ENCODE peak calls at places on chromosomes 3 and 15, in five cellular contexts. M is fibroblast of pulmonary artery, I is K562, S is tibial artery, C is glutamatergic neuron. T is an unnamed sample.

GRCh38 chr3:108408883-108409612 is 101.3 kb downstream of the MYH15 start:
- DNase-seq in S (no peak), C (no peak), I (no peak), M (no peak), T (no peak)

GRCh38 chr3:16849795-16850194 is 35.0 kb upstream of the PLCL2 start:
- DNase-seq in C (no peak), M (peak), I (no peak), S (peak), T (peak)

GRCh38 chr3:133805384-133805701 is 272 bp upstream of the SRPRB start:
- DNase-seq in M (no peak), C (no peak), I (no peak), S (no peak), T (no peak)

GRCh38 chr3:62811119-62811518 is 64.1 kb downstream of the CADPS start:
- DNase-seq in S (no peak), I (no peak), M (no peak), C (no peak), T (no peak)

GRCh38 chr15:77409259-77410156 is 10.4 kb downstream of the PEAK1 start:
- DNase-seq in M (no peak), S (no peak), I (no peak), C (no peak), T (no peak)

GRCh38 chr3:83065861-83066260 is 1304.4 kb upstream of the GBE1 start:
- DNase-seq in C (no peak), M (no peak), S (no peak), I (no peak), T (peak)

GRCh38 chr3:60333710-60334109 is 917.5 kb downstream of the FHIT start:
- DNase-seq in C (no peak), M (peak), S (no peak), I (no peak), T (peak)

GRCh38 chr3:149042766-149043386 is 43.5 kb downstream of the HLTF start:
- DNase-seq in S (no peak), M (peak), C (no peak), I (no peak), T (peak)

GRCh38 chr3:42176635-42177034 is 85.5 kb downstream of the TRAK1 start:
- DNase-seq in C (no peak), I (no peak), S (no peak), M (no peak), T (no peak)

GRCh38 chr3:157274644-157275137 is 114.7 kb upstream of the CCNL1 start:
- DNase-seq in I (no peak), S (no peak), C (no peak), M (peak), T (peak)

GRCh38 chr3:172390792-172391191 is 57.5 kb downstream of the GHSR start:
- DNase-seq in I (no peak), C (no peak), M (no peak), S (no peak), T (no peak)

GRCh38 chr3:24829632-24830229 is 335.1 kb upstream of the THRB start:
- DNase-seq in I (no peak), M (no peak), S (no peak), C (peak), T (no peak)

GRCh38 chr15:96789999-96790398 is 459.5 kb downstream of the NR2F2 start:
- DNase-seq in I (no peak), C (no peak), S (no peak), M (no peak), T (no peak)

GRCh38 chr15:57327985-57328471 is 48.3 kb upstream of the CGNL1 start:
- DNase-seq in S (peak), M (peak), I (no peak), C (no peak), T (no peak)

GRCh38 chr3:38687306-38687705 is 37.8 kb upstream of the SCN5A start:
- DNase-seq in S (no peak), C (no peak), M (no peak), I (no peak), T (peak)

GRCh38 chr3:134496481-134497071 is 10.7 kb downstream of the CEP63 start:
- DNase-seq in I (peak), S (no peak), C (no peak), M (no peak), T (no peak)

GRCh38 chr3:126607214-126607908 is 47.6 kb downstream of the TXNRD3 start:
- DNase-seq in M (peak), C (no peak), S (no peak), I (peak), T (peak)

GRCh38 chr3:161263057-161263456 is 41.9 kb downstream of the NMD3 start:
- DNase-seq in S (no peak), I (no peak), M (peak), C (no peak), T (peak)

GRCh38 chr15:43316007-43316968 is 14.1 kb downstream of the LCMT2 start:
- DNase-seq in I (no peak), M (peak), S (no peak), C (no peak), T (no peak)

GRCh38 chr15:63292771-63293170 is 15.4 kb downstream of the APH1B start:
- DNase-seq in M (peak), S (no peak), C (no peak), I (no peak), T (no peak)

GRCh38 chr15:60390931-60391501 is 6.8 kb downstream of the ANXA2 start:
- DNase-seq in S (peak), M (peak), I (no peak), C (no peak), T (peak)

GRCh38 chr3:50655009-50655830 is 19.5 kb upstream of the DOCK3 start:
- DNase-seq in C (no peak), S (no peak), M (peak), I (no peak), T (no peak)

GRCh38 chr15:42918047-42918446 is 2.5 kb downstream of the TTBK2 start:
- DNase-seq in I (no peak), M (no peak), S (no peak), C (no peak), T (no peak)

GRCh38 chr3:53157974-53158580 is 2.9 kb upstream of the PRKCD start:
- DNase-seq in M (no peak), S (no peak), C (no peak), I (no peak), T (no peak)
- TF ChIP-seq CTCF in M (no peak), S (no peak), C (no peak), I (no peak), T (no peak)

GRCh38 chr15:87623832-87624231 is 632.7 kb downstream of the NTRK3 start:
- DNase-seq in I (peak), S (no peak), M (no peak), C (no peak), T (peak)
- TF ChIP-seq CTCF in I (peak), S (no peak), M (no peak), C (no peak), T (no peak)

GRCh38 chr3:195208183-195208582 is 62.8 kb downstream of the XXYLT1 start:
- DNase-seq in I (no peak), S (no peak), C (no peak), M (no peak), T (no peak)

GRCh38 chr3:195207731-195208130 is 63.2 kb downstream of the XXYLT1 start:
- DNase-seq in C (no peak), S (no peak), M (peak), I (no peak), T (no peak)

GRCh38 chr3:195207056-195207455 is 63.9 kb downstream of the XXYLT1 start:
- DNase-seq in M (no peak), S (no peak), I (no peak), C (no peak), T (no peak)

GRCh38 chr3:195203631-195204030 is 67.3 kb downstream of the XXYLT1 start:
- DNase-seq in I (no peak), S (no peak), M (no peak), C (no peak), T (no peak)

DNA sequence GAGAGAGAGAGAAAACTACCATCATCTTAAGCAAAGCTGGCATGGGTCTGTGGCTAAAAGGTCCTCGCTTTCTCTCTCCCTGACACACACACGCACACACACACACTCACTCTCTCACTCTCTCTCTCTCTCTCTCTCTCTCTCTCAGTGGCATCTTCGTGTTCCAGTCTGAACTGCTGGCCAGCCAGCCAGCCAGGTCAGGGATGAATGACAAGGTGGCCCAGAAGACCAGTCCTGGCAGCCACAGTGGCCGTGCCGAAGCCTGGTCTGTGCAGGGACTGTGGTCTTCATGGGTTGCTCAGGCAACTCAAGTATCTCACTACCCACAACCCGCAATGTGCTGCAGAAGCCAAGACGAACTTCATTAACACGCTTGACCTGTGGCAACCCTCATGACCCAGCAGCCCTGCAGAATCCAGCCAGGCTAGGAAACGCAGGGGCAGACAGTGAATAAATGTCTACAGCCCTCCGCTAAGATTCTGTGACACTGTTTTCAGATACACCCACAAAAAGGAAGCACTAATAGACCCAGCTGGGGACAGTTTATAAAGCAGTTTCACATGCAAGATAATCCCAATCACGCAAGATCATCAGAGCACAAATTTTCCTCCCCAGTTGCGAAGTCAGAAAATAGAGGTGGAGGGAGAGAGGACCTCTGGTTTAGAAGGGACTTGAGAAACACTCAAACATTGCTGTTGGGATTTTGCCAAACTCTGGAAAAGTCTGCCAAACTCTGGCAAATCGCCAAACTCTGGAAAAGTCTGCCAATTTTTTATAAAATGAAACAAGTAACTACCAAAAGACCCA is 66.4 kb downstream of the XXYLT1 start:
- DNase-seq in I (no peak), M (peak), S (no peak), C (no peak), T (peak)
- TF ChIP-seq CTCF in I (no peak), M (no peak), S (no peak), C (no peak), T (no peak)

DNA sequence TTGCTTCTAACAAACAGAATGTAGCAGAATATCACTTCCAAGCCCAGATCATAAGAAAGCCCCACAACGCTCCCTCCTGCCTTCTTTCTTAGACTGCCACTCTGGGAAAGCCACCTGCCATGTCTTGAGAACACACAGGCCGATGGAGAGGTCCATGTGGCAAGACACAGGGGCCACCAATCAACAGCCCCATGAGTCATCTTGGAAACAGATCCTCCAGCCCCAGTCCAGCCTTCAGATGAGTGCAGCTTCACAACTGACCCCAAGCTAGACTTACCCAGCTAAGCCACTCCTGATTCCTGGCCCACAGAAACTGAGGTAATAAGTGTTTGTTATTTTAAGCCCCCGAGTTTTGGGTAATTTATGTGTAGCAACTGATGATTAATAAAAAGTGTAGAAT is 39.7 kb downstream of the PTH1R start:
- DNase-seq in M (no peak), I (no peak), S (peak), C (no peak), T (no peak)
- TF ChIP-seq CTCF in M (no peak), I (no peak), S (no peak), C (no peak), T (no peak)

T was measured in MCF 10A.